ENCODE peak calls at places on chromosomes 7 and 10, in four cellular contexts. U, Z, I and Q are unnamed samples.

GRCh38 chr7:101870361-101871062 is 53.1 kb downstream of the CUX1 start:
- DNase-seq in U (no peak), Z (peak; percentile 76), I (no peak), Q (no peak)

GRCh38 chr7:123715198-123715597 is 33.6 kb downstream of the WASL start:
- DNase-seq in U (no peak), Z (no peak), I (no peak), Q (no peak)

GRCh38 chr10:121540773-121541395 is 57.4 kb downstream of the FGFR2 start:
- DNase-seq in U (no peak), Z (no peak), I (no peak), Q (no peak)

GRCh38 chr10:30826679-30827078 is 197.1 kb upstream of the LYZL2 start:
- DNase-seq in U (no peak), Z (no peak), I (no peak), Q (no peak)

GRCh38 chr10:5861269-5862031 is 28.2 kb downstream of the ANKRD16 start:
- DNase-seq in U (no peak), Z (peak; percentile 47), I (no peak), Q (no peak)

GRCh38 chr10:15859865-15860691 is at the start of gene MINDY3:
- DNase-seq in U (peak; percentile 33), Z (peak; percentile 62), I (peak; percentile 78), Q (peak; percentile 27)

GRCh38 chr10:70679498-70679897 is 7.2 kb downstream of the ADAMTS14 start:
- DNase-seq in U (no peak), Z (no peak), I (no peak), Q (no peak)

GRCh38 chr10:73744690-73744994 is 470 bp downstream of the SEC24C start:
- DNase-seq in U (peak; percentile 41), Z (no peak), I (no peak), Q (no peak)

GRCh38 chr7:1669486-1669951 is 558 bp upstream of the ELFN1 start:
- DNase-seq in U (no peak), Z (no peak), I (no peak), Q (no peak)

GRCh38 chr7:36280840-36281812 is 108.5 kb upstream of the ANLN start:
- DNase-seq in U (no peak), Z (peak; percentile 68), I (peak; percentile 78), Q (no peak)

GRCh38 chr10:60377955-60378354 is 11.7 kb downstream of the ANK3 start:
- DNase-seq in U (no peak), Z (no peak), I (no peak), Q (no peak)

GRCh38 chr7:44257618-44258422 is 57.0 kb downstream of the YKT6 start:
- DNase-seq in U (peak; percentile 80), Z (peak; percentile 86), I (no peak), Q (no peak)

GRCh38 chr7:138546064-138546619 is 86.1 kb downstream of the TRIM24 start:
- DNase-seq in U (no peak), Z (no peak), I (no peak), Q (no peak)

GRCh38 chr7:46468753-46469356 is 547.8 kb upstream of the IGFBP3 start:
- DNase-seq in U (no peak), Z (peak; percentile 17), I (no peak), Q (no peak)

GRCh38 chr10:784759-785538 is 95.5 kb upstream of the DIP2C start:
- DNase-seq in U (no peak), Z (peak; percentile 49), I (no peak), Q (peak; percentile 63)

GRCh38 chr7:150569245-150569644 is 2.1 kb downstream of the GIMAP4 start:
- DNase-seq in U (no peak), Z (no peak), I (no peak), Q (no peak)

GRCh38 chr10:132270256-132270655 is 37.5 kb downstream of the STK32C start:
- DNase-seq in U (no peak), Z (no peak), I (no peak), Q (no peak)

GRCh38 chr7:2118630-2119190 is 114.0 kb downstream of the MAD1L1 start:
- DNase-seq in U (no peak), Z (no peak), I (no peak), Q (no peak)

GRCh38 chr10:31318854-31319601 is at the start of gene ZEB1:
- DNase-seq in U (peak; percentile 49), Z (peak; percentile 77), I (peak; percentile 59), Q (peak; percentile 29)

GRCh38 chr10:91681361-91682276 is 48.7 kb upstream of the PPP1R3C start:
- DNase-seq in U (no peak), Z (no peak), I (no peak), Q (no peak)

GRCh38 chr10:124350806-124351205 is 67.9 kb downstream of the OAT start:
- DNase-seq in U (no peak), Z (no peak), I (no peak), Q (no peak)

GRCh38 chr7:92988051-92988450 is 129.7 kb downstream of the SAMD9 start:
- DNase-seq in U (no peak), Z (peak; percentile 5), I (no peak), Q (no peak)

GRCh38 chr7:28517606-28518005 is 105.3 kb downstream of the CREB5 start:
- DNase-seq in U (no peak), Z (no peak), I (no peak), Q (no peak)

GRCh38 chr10:87547734-87548311 is 43.1 kb downstream of the MINPP1 start:
- DNase-seq in U (no peak), Z (no peak), I (no peak), Q (no peak)

GRCh38 chr7:66150471-66150870 is 35.8 kb downstream of the CRCP start:
- DNase-seq in U (no peak), Z (no peak), I (peak; percentile 1), Q (no peak)

GRCh38 chr10:101221479-101222246 is 7.6 kb downstream of the LBX1 start:
- DNase-seq in U (no peak), Z (no peak), I (no peak), Q (no peak)